ENCODE peak calls at places on chromosome 3, in eight cellular contexts. Z is fibroblast of pulmonary artery, W is astrocyte, F is heart right ventricle, M is endothelial cell of umbilical vein, X is cardiac muscle cell, A is MCF 10A, Q is AG10803. I is an unnamed sample.

GRCh38 chr3:149368850-149369497 is 8.5 kb downstream of the TM4SF1 start:
- DNase-seq in Z (peak), W (no peak), F (no peak), M (peak), X (peak), A (no peak), Q (no peak), I (no peak)

GRCh38 chr3:107309312-107309711 is 67.9 kb upstream of the CCDC54 start:
- DNase-seq in Z (no peak), W (no peak), F (no peak), M (no peak), X (no peak), A (no peak), Q (no peak), I (no peak)

GRCh38 chr3:193872265-193872753 is 263.6 kb upstream of the HES1 start:
- DNase-seq in Z (peak), W (peak), F (no peak), M (peak), X (peak), A (peak), Q (peak), I (no peak)

GRCh38 chr3:194030372-194030771 is 105.6 kb upstream of the HES1 start:
- DNase-seq in Z (no peak), W (no peak), F (no peak), M (no peak), X (no peak), A (peak), Q (no peak), I (no peak)

GRCh38 chr3:81716870-81717509 is 44.5 kb downstream of the GBE1 start:
- DNase-seq in Z (peak), W (peak), F (no peak), M (no peak), X (peak), A (peak), Q (peak), I (no peak)

GRCh38 chr3:28138047-28138446 is 103.4 kb upstream of the CMC1 start:
- DNase-seq in Z (no peak), W (no peak), F (no peak), M (no peak), X (no peak), A (no peak), Q (no peak), I (no peak)

GRCh38 chr3:195697582-195698324 is 23.0 kb upstream of the MUC20 start:
- DNase-seq in Z (peak), W (peak), F (no peak), M (no peak), X (peak), A (peak), Q (peak), I (no peak)

GRCh38 chr3:117692416-117692995 is 982.9 kb downstream of the TUSC7 start:
- DNase-seq in Z (peak), W (peak), F (no peak), M (peak), X (peak), A (no peak), Q (peak), I (no peak)

GRCh38 chr3:133377396-133377795 is 22.5 kb upstream of the BFSP2 start:
- DNase-seq in Z (peak), W (peak), F (no peak), M (peak), X (peak), A (peak), Q (peak), I (no peak)

GRCh38 chr3:72446406-72447058 is 401.7 kb downstream of the SHQ1 start:
- DNase-seq in Z (peak), W (peak), F (no peak), M (no peak), X (no peak), A (peak), Q (no peak), I (no peak)

GRCh38 chr3:144381607-144382006 is 410.0 kb downstream of the DIPK2A start:
- DNase-seq in Z (no peak), W (no peak), F (no peak), M (no peak), X (no peak), A (peak), Q (no peak), I (no peak)

GRCh38 chr3:186277268-186277909 is 84.6 kb downstream of the DGKG start:
- DNase-seq in Z (peak), W (peak), F (no peak), M (peak), X (peak), A (peak), Q (peak), I (no peak)

GRCh38 chr3:183844606-183845005 is 19.2 kb upstream of the MAP6D1 start:
- DNase-seq in Z (peak), W (peak), F (no peak), M (peak), X (peak), A (peak), Q (peak), I (no peak)

GRCh38 chr3:65412591-65412990 is 626.1 kb downstream of the MAGI1 start:
- DNase-seq in Z (no peak), W (no peak), F (peak), M (peak), X (no peak), A (peak), Q (no peak), I (no peak)

GRCh38 chr3:127304121-127304744 is 16.4 kb upstream of the PRR20G start:
- DNase-seq in Z (no peak), W (no peak), F (no peak), M (no peak), X (no peak), A (peak), Q (no peak), I (no peak)

GRCh38 chr3:189567322-189567721 is 63.9 kb upstream of the TP63 start:
- DNase-seq in Z (no peak), W (no peak), F (no peak), M (no peak), X (no peak), A (no peak), Q (no peak), I (no peak)

GRCh38 chr3:105518201-105518600 is 151.5 kb downstream of the ALCAM start:
- DNase-seq in Z (no peak), W (no peak), F (no peak), M (no peak), X (no peak), A (no peak), Q (no peak), I (no peak)

GRCh38 chr3:171142985-171143384 is 116.5 kb upstream of the SLC2A2 start:
- DNase-seq in Z (peak), W (peak), F (no peak), M (peak), X (peak), A (peak), Q (peak), I (no peak)

GRCh38 chr3:94137377-94137776 is 74.5 kb downstream of the NSUN3 start:
- DNase-seq in Z (peak), W (peak), F (no peak), M (no peak), X (no peak), A (no peak), Q (peak), I (no peak)

GRCh38 chr3:113890256-113890900 is 51.8 kb downstream of the GRAMD1C start:
- DNase-seq in Z (no peak), W (no peak), F (no peak), M (no peak), X (peak), A (peak), Q (no peak), I (no peak)

GRCh38 chr3:16033889-16034687 is 140.4 kb upstream of the GALNT15 start:
- DNase-seq in Z (peak), W (peak), F (no peak), M (no peak), X (no peak), A (no peak), Q (peak), I (no peak)

GRCh38 chr3:157669403-157669802 is 166.2 kb upstream of the VEPH1 start:
- DNase-seq in Z (no peak), W (no peak), F (no peak), M (no peak), X (no peak), A (peak), Q (peak), I (no peak)

GRCh38 chr3:50971487-50971924 is 296.8 kb downstream of the DOCK3 start:
- DNase-seq in Z (peak), W (peak), F (no peak), M (peak), X (peak), A (peak), Q (peak), I (no peak)

GRCh38 chr3:138694287-138695007 is 85.9 kb downstream of the FAIM start:
- DNase-seq in Z (peak), W (peak), F (no peak), M (peak), X (peak), A (peak), Q (peak), I (no peak)

GRCh38 chr3:43294975-43295374 is 8.6 kb downstream of the SNRK start:
- DNase-seq in Z (no peak), W (peak), F (no peak), M (peak), X (no peak), A (no peak), Q (peak), I (no peak)

GRCh38 chr3:66991478-66991877 is 6.6 kb upstream of the KBTBD8 start:
- DNase-seq in Z (peak), W (peak), F (no peak), M (peak), X (peak), A (peak), Q (peak), I (no peak)

GRCh38 chr3:66989241-66989640 is 8.9 kb upstream of the KBTBD8 start:
- DNase-seq in Z (no peak), W (no peak), F (no peak), M (no peak), X (peak), A (no peak), Q (no peak), I (no peak)

GRCh38 chr3:66986406-66986805 is 11.7 kb upstream of the KBTBD8 start:
- DNase-seq in Z (no peak), W (no peak), F (no peak), M (no peak), X (no peak), A (no peak), Q (no peak), I (no peak)

GRCh38 chr3:66993082-66993481 is 5.0 kb upstream of the KBTBD8 start:
- DNase-seq in Z (no peak), W (no peak), F (no peak), M (no peak), X (no peak), A (no peak), Q (no peak), I (no peak)

GRCh38 chr3:66989860-66990696 is 8.0 kb upstream of the KBTBD8 start:
- DNase-seq in Z (no peak), W (no peak), F (no peak), M (no peak), X (peak), A (peak), Q (no peak), I (no peak)
- TF ChIP-seq CTCF in Z (peak), W (no peak), F (peak), M (no peak), X (peak), A (peak), Q (peak), I (peak)

DNA sequence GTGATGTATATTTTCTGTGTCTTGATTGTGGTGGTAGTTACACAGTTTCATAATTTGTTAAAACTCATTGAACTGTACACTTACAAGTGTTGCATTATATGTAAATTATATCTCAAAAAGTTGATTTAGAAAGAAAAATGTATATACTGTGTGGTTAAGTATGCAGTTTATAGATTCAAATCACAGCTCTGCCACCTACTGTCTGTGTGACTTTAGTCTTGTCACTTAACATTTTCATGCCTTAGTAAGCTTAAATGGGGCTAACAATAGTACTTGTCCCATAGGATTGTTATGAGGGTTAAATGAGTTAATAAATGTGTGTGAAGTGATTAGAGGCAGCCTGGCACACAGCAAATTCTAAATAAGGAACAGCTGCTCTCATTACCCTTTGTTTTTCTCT is 120.9 kb upstream of the P2RY1 start:
- DNase-seq in Z (no peak), W (no peak), F (no peak), M (no peak), X (no peak), A (no peak), Q (no peak), I (no peak)
- TF ChIP-seq CTCF in Z (no peak), W (no peak), F (peak), M (no peak), X (no peak), A (no peak), Q (no peak), I (peak)

GRCh38 chr3:170062769-170063168 is 25.0 kb downstream of the GPR160 start:
- DNase-seq in Z (no peak), W (no peak), F (no peak), M (no peak), X (no peak), A (no peak), Q (no peak), I (no peak)
- TF ChIP-seq CTCF in Z (no peak), W (no peak), F (no peak), M (no peak), X (no peak), A (no peak), Q (no peak), I (peak)

GRCh38 chr3:75906555-75907112 is 121.3 kb upstream of the ZNF717 start:
- DNase-seq in Z (peak), W (peak), F (no peak), M (no peak), X (no peak), A (no peak), Q (peak), I (peak)
- TF ChIP-seq CTCF in Z (no peak), W (no peak), F (no peak), M (no peak), X (no peak), A (no peak), Q (no peak), I (peak)

GRCh38 chr3:197458179-197458707 is 97.5 kb downstream of the BDH1 start:
- DNase-seq in Z (peak), W (no peak), F (no peak), M (no peak), X (no peak), A (peak), Q (no peak), I (no peak)
- TF ChIP-seq CTCF in Z (peak), W (peak), F (no peak), M (peak), X (no peak), A (peak), Q (peak), I (peak)

GRCh38 chr3:87035339-87035738 is 44.4 kb upstream of the VGLL3 start:
- DNase-seq in Z (no peak), W (peak), F (no peak), M (no peak), X (no peak), A (no peak), Q (no peak), I (no peak)
- TF ChIP-seq CTCF in Z (no peak), W (no peak), F (no peak), M (no peak), X (no peak), A (no peak), Q (no peak), I (no peak)